ENCODE peak calls at places on chromosome 6, in seven cellular contexts. One of them, this sample, is unnamed.

GRCh38 chr6:113530769-113531168 is 326.4 kb upstream of the MARCKS start:
- DNase-seq in astrocyte: peak; percentile 77
- DNase-seq in A549: peak; percentile 6
- DNase-seq in PC-3: peak; percentile 66
- DNase-seq in endothelial cell of umbilical vein: peak; percentile 12
- DNase-seq in fibroblast of villous mesenchyme: peak; percentile 57
- DNase-seq in fibroblast of lung: peak; percentile 69
- DNase-seq in this sample: no peak

GRCh38 chr6:79170915-79171314 is 63.6 kb downstream of the HMGN3 start:
- DNase-seq in fibroblast of villous mesenchyme: no peak
- DNase-seq in A549: no peak
- DNase-seq in fibroblast of lung: peak; percentile 16
- DNase-seq in astrocyte: peak; percentile 88
- DNase-seq in endothelial cell of umbilical vein: peak; percentile 56
- DNase-seq in PC-3: peak; percentile 76
- DNase-seq in this sample: no peak

GRCh38 chr6:85422996-85423395 is 26.9 kb upstream of the NT5E start:
- DNase-seq in astrocyte: no peak
- DNase-seq in fibroblast of lung: no peak
- DNase-seq in A549: no peak
- DNase-seq in PC-3: no peak
- DNase-seq in fibroblast of villous mesenchyme: no peak
- DNase-seq in endothelial cell of umbilical vein: no peak
- DNase-seq in this sample: no peak

GRCh38 chr6:32752580-32752979 is 10.8 kb downstream of the HLA-DQB2 start:
- DNase-seq in endothelial cell of umbilical vein: no peak
- DNase-seq in PC-3: peak; percentile 71
- DNase-seq in astrocyte: no peak
- DNase-seq in A549: no peak
- DNase-seq in fibroblast of lung: no peak
- DNase-seq in fibroblast of villous mesenchyme: no peak
- DNase-seq in this sample: no peak

GRCh38 chr6:14727494-14728395 is 518.1 kb upstream of the JARID2 start:
- DNase-seq in fibroblast of lung: peak; percentile 66
- DNase-seq in endothelial cell of umbilical vein: no peak
- DNase-seq in A549: no peak
- DNase-seq in astrocyte: no peak
- DNase-seq in PC-3: no peak
- DNase-seq in fibroblast of villous mesenchyme: peak; percentile 93
- DNase-seq in this sample: no peak

GRCh38 chr6:151413372-151414145 is 22.2 kb upstream of the ZBTB2 start:
- DNase-seq in fibroblast of villous mesenchyme: no peak
- DNase-seq in PC-3: no peak
- DNase-seq in fibroblast of lung: no peak
- DNase-seq in endothelial cell of umbilical vein: no peak
- DNase-seq in astrocyte: no peak
- DNase-seq in A549: no peak
- DNase-seq in this sample: no peak

GRCh38 chr6:4896401-4896800 is 107.4 kb downstream of the RPP40 start:
- DNase-seq in endothelial cell of umbilical vein: no peak
- DNase-seq in A549: no peak
- DNase-seq in fibroblast of lung: no peak
- DNase-seq in astrocyte: no peak
- DNase-seq in fibroblast of villous mesenchyme: no peak
- DNase-seq in PC-3: no peak
- DNase-seq in this sample: no peak

GRCh38 chr6:36757206-36757605 is 59.6 kb downstream of the RAB44 start:
- DNase-seq in endothelial cell of umbilical vein: peak; percentile 82
- DNase-seq in fibroblast of lung: no peak
- DNase-seq in PC-3: no peak
- DNase-seq in A549: no peak
- DNase-seq in astrocyte: no peak
- DNase-seq in fibroblast of villous mesenchyme: no peak
- DNase-seq in this sample: no peak

GRCh38 chr6:10585232-10585887 is 64.2 kb downstream of the GCNT2 start:
- DNase-seq in fibroblast of lung: peak; percentile 20
- DNase-seq in astrocyte: peak; percentile 45
- DNase-seq in PC-3: no peak
- DNase-seq in endothelial cell of umbilical vein: no peak
- DNase-seq in A549: no peak
- DNase-seq in fibroblast of villous mesenchyme: no peak
- DNase-seq in this sample: peak; percentile 41

GRCh38 chr6:3876866-3877265 is 27.7 kb downstream of the FAM50B start:
- DNase-seq in fibroblast of lung: peak; percentile 53
- DNase-seq in fibroblast of villous mesenchyme: no peak
- DNase-seq in A549: no peak
- DNase-seq in astrocyte: no peak
- DNase-seq in PC-3: no peak
- DNase-seq in endothelial cell of umbilical vein: peak; percentile 59
- DNase-seq in this sample: no peak

GRCh38 chr6:45430590-45431202 is 53.0 kb upstream of the SUPT3H start:
- DNase-seq in astrocyte: no peak
- DNase-seq in fibroblast of villous mesenchyme: no peak
- DNase-seq in endothelial cell of umbilical vein: no peak
- DNase-seq in PC-3: no peak
- DNase-seq in A549: no peak
- DNase-seq in fibroblast of lung: no peak
- DNase-seq in this sample: no peak

GRCh38 chr6:118843685-118844390 is 50.1 kb upstream of the ASF1A start:
- DNase-seq in astrocyte: peak; percentile 60
- DNase-seq in fibroblast of lung: no peak
- DNase-seq in fibroblast of villous mesenchyme: no peak
- DNase-seq in endothelial cell of umbilical vein: no peak
- DNase-seq in A549: no peak
- DNase-seq in PC-3: no peak
- DNase-seq in this sample: no peak

GRCh38 chr6:90605749-90606344 is 19.0 kb upstream of the MAP3K7 start:
- DNase-seq in fibroblast of villous mesenchyme: no peak
- DNase-seq in A549: no peak
- DNase-seq in PC-3: no peak
- DNase-seq in astrocyte: no peak
- DNase-seq in fibroblast of lung: no peak
- DNase-seq in endothelial cell of umbilical vein: no peak
- DNase-seq in this sample: no peak

GRCh38 chr6:15913573-15913972 is 215.3 kb upstream of the MYLIP start:
- DNase-seq in PC-3: no peak
- DNase-seq in endothelial cell of umbilical vein: no peak
- DNase-seq in astrocyte: no peak
- DNase-seq in A549: no peak
- DNase-seq in fibroblast of villous mesenchyme: no peak
- DNase-seq in fibroblast of lung: no peak
- DNase-seq in this sample: no peak

GRCh38 chr6:108009894-108010293 is 51.9 kb upstream of the SEC63 start:
- DNase-seq in endothelial cell of umbilical vein: no peak
- DNase-seq in fibroblast of villous mesenchyme: no peak
- DNase-seq in A549: no peak
- DNase-seq in PC-3: peak; percentile 3
- DNase-seq in fibroblast of lung: no peak
- DNase-seq in astrocyte: no peak
- DNase-seq in this sample: no peak

GRCh38 chr6:147768969-147769368 is 260.5 kb downstream of the SAMD5 start:
- DNase-seq in endothelial cell of umbilical vein: no peak
- DNase-seq in A549: no peak
- DNase-seq in PC-3: no peak
- DNase-seq in fibroblast of villous mesenchyme: no peak
- DNase-seq in astrocyte: no peak
- DNase-seq in fibroblast of lung: no peak
- DNase-seq in this sample: no peak

GRCh38 chr6:133748628-133749027 is 140.3 kb upstream of the TCF21 start:
- DNase-seq in endothelial cell of umbilical vein: no peak
- DNase-seq in A549: no peak
- DNase-seq in fibroblast of villous mesenchyme: no peak
- DNase-seq in PC-3: no peak
- DNase-seq in astrocyte: no peak
- DNase-seq in fibroblast of lung: peak; percentile 90
- DNase-seq in this sample: no peak

GRCh38 chr6:105769987-105770386 is 316.1 kb upstream of the PRDM1 start:
- DNase-seq in A549: no peak
- DNase-seq in fibroblast of villous mesenchyme: no peak
- DNase-seq in astrocyte: no peak
- DNase-seq in fibroblast of lung: no peak
- DNase-seq in PC-3: peak; percentile 82
- DNase-seq in endothelial cell of umbilical vein: no peak
- DNase-seq in this sample: no peak

GRCh38 chr6:15614277-15614676 is 48.6 kb downstream of the DTNBP1 start:
- DNase-seq in fibroblast of villous mesenchyme: no peak
- DNase-seq in fibroblast of lung: no peak
- DNase-seq in endothelial cell of umbilical vein: no peak
- DNase-seq in A549: no peak
- DNase-seq in PC-3: no peak
- DNase-seq in astrocyte: no peak
- DNase-seq in this sample: no peak

GRCh38 chr6:130527173-130527572 is 161.4 kb downstream of the TMEM200A start:
- DNase-seq in fibroblast of lung: no peak
- DNase-seq in fibroblast of villous mesenchyme: no peak
- DNase-seq in endothelial cell of umbilical vein: no peak
- DNase-seq in astrocyte: no peak
- DNase-seq in PC-3: no peak
- DNase-seq in A549: no peak
- DNase-seq in this sample: no peak

GRCh38 chr6:139756381-139756780 is 381.9 kb upstream of the CITED2 start:
- DNase-seq in fibroblast of lung: no peak
- DNase-seq in endothelial cell of umbilical vein: peak; percentile 50
- DNase-seq in A549: no peak
- DNase-seq in fibroblast of villous mesenchyme: no peak
- DNase-seq in astrocyte: no peak
- DNase-seq in PC-3: no peak
- DNase-seq in this sample: no peak

GRCh38 chr6:134984821-134985220 is 34.9 kb upstream of the ALDH8A1 start:
- DNase-seq in fibroblast of villous mesenchyme: peak; percentile 47
- DNase-seq in PC-3: no peak
- DNase-seq in A549: no peak
- DNase-seq in astrocyte: peak; percentile 33
- DNase-seq in endothelial cell of umbilical vein: peak; percentile 72
- DNase-seq in fibroblast of lung: peak; percentile 17
- DNase-seq in this sample: no peak

GRCh38 chr6:17389274-17389847 is 4.0 kb upstream of the CAP2 start:
- DNase-seq in endothelial cell of umbilical vein: no peak
- DNase-seq in fibroblast of lung: peak; percentile 67
- DNase-seq in A549: no peak
- DNase-seq in fibroblast of villous mesenchyme: no peak
- DNase-seq in PC-3: peak; percentile 82
- DNase-seq in astrocyte: no peak
- DNase-seq in this sample: no peak

GRCh38 chr6:89348372-89348771 is 4.2 kb downstream of the UBE2J1 start:
- DNase-seq in fibroblast of lung: no peak
- DNase-seq in astrocyte: peak; percentile 66
- DNase-seq in PC-3: no peak
- DNase-seq in endothelial cell of umbilical vein: no peak
- DNase-seq in A549: no peak
- DNase-seq in fibroblast of villous mesenchyme: no peak
- DNase-seq in this sample: no peak

GRCh38 chr6:35484921-35485392 is 11.9 kb downstream of the TEAD3 start:
- DNase-seq in fibroblast of villous mesenchyme: peak; percentile 27
- DNase-seq in fibroblast of lung: no peak
- DNase-seq in endothelial cell of umbilical vein: no peak
- DNase-seq in A549: no peak
- DNase-seq in astrocyte: no peak
- DNase-seq in PC-3: peak; percentile 62
- DNase-seq in this sample: no peak
- H3K4me3 ChIP-seq in fibroblast of villous mesenchyme: no peak overlapping the region
- H3K4me3 ChIP-seq in fibroblast of lung: no peak overlapping the region
- H3K4me3 ChIP-seq in endothelial cell of umbilical vein: no peak overlapping the region
- H3K4me3 ChIP-seq in A549: no peak overlapping the region
- H3K4me3 ChIP-seq in astrocyte: no peak overlapping the region
- H3K4me3 ChIP-seq in PC-3: peak overlapping the region; percentile 53
- H3K4me3 ChIP-seq in this sample: no peak overlapping the region

GRCh38 chr6:28789553-28790083 is 134.2 kb downstream of the TRIM27 start:
- DNase-seq in endothelial cell of umbilical vein: peak; percentile 49
- DNase-seq in PC-3: peak; percentile 85
- DNase-seq in fibroblast of villous mesenchyme: peak; percentile 61
- DNase-seq in astrocyte: peak; percentile 41
- DNase-seq in A549: peak; percentile 78
- DNase-seq in fibroblast of lung: peak; percentile 64
- DNase-seq in this sample: no peak
- H3K4me3 ChIP-seq in endothelial cell of umbilical vein: peak overlapping the region; percentile 5
- H3K4me3 ChIP-seq in PC-3: peak overlapping the region; percentile 73
- H3K4me3 ChIP-seq in fibroblast of villous mesenchyme: peak overlapping the region; percentile 70
- H3K4me3 ChIP-seq in astrocyte: peak overlapping the region; percentile 58
- H3K4me3 ChIP-seq in A549: peak overlapping the region; percentile 53
- H3K4me3 ChIP-seq in fibroblast of lung: peak overlapping the region; percentile 26
- H3K4me3 ChIP-seq in this sample: no peak overlapping the region

DNA sequence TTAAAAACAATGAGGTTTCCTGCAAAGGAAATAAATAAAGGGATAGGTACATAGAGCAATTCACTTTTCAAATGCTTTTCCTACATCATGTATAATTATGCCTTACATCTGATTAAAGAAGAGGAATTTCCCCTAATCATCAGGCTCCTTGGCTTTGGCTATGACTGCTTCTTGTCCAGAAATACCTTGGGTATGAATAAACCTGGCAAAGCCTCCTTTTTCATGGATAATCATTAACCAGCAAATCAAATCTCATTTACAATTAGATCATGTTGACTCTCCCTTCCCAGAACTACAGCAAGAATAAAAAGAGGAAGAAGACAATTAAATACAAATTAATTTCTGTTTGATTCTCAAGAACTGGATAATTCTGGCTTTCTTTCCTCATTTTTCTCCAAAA is 58.0 kb upstream of the CD2AP start:
- DNase-seq in fibroblast of villous mesenchyme: no peak
- DNase-seq in PC-3: peak; percentile 88
- DNase-seq in A549: peak; percentile 51
- DNase-seq in endothelial cell of umbilical vein: peak; percentile 13
- DNase-seq in astrocyte: peak; percentile 88
- DNase-seq in fibroblast of lung: no peak
- DNase-seq in this sample: no peak
- H3K4me3 ChIP-seq in fibroblast of villous mesenchyme: no peak overlapping the region
- H3K4me3 ChIP-seq in PC-3: peak overlapping the region; percentile 11
- H3K4me3 ChIP-seq in A549: no peak overlapping the region
- H3K4me3 ChIP-seq in endothelial cell of umbilical vein: no peak overlapping the region
- H3K4me3 ChIP-seq in astrocyte: no peak overlapping the region
- H3K4me3 ChIP-seq in fibroblast of lung: no peak overlapping the region
- H3K4me3 ChIP-seq in this sample: no peak overlapping the region

DNA sequence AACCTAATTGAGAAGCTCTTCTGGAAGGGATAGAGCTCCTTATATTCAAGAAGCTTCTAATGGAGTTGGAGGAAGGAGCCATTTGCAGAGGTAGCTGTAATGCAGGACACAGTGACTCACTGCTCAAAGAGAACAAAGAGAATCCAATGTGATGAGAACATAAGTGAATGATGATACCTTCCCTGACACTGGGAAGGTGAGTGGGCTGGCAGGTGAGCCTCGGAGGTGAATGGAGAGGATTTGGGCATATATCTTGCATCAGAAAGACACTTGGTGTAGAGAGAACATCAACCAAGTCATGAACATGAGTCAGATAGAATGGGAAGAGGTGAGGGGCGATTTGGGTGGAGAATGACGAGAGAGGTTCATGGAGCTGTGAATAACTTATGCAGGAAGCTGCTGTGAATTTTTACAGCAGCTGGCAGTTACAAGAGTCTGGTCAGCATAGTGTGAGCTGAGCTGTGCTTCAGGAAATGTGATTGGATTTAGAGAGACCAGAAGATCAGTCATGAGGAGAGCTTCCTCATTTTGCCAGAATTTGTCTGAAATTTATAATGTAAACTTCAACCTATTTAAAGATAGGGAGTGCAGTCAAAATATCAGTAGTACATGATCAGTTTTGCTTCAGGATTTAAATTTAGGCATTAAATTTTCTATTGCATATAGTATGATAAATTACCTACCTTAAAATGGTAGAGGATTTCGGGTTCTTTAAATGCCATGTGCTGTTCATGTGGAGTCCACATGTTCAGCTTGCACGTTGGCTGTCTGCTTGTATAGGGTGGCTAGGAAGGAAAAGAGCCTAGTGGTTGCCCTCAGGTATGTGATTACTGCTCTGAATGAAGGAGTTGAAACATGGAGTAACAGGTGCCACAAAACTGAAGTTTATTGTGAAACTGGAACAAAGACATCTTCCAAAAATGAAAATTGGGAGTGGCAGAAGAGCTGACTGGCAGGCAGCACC is 59.2 kb upstream of the KIF25 start:
- DNase-seq in astrocyte: no peak
- DNase-seq in fibroblast of villous mesenchyme: no peak
- DNase-seq in A549: no peak
- DNase-seq in fibroblast of lung: no peak
- DNase-seq in endothelial cell of umbilical vein: no peak
- DNase-seq in PC-3: peak; percentile 7
- DNase-seq in this sample: no peak
- H3K4me3 ChIP-seq in astrocyte: no peak overlapping the region
- H3K4me3 ChIP-seq in fibroblast of villous mesenchyme: no peak overlapping the region
- H3K4me3 ChIP-seq in A549: no peak overlapping the region
- H3K4me3 ChIP-seq in fibroblast of lung: no peak overlapping the region
- H3K4me3 ChIP-seq in endothelial cell of umbilical vein: no peak overlapping the region
- H3K4me3 ChIP-seq in PC-3: no peak overlapping the region
- H3K4me3 ChIP-seq in this sample: no peak overlapping the region